ENCODE peak calls at places on chromosomes 6 and 20, in four cellular contexts. One of them, this sample, is unnamed. For H3K9me3, the result is how much of the 10 kb centered on the place peaks cover.

GRCh38 chr6:113004691-113005270 is 657.7 kb downstream of the RFPL4B start:
- DNase-seq in pancreas: no peak
- DNase-seq in transverse colon: no peak
- DNase-seq in PC-3: no peak
- DNase-seq in this sample: no peak

GRCh38 chr20:51220293-51220706 is 197.4 kb upstream of the KCNG1 start:
- DNase-seq in transverse colon: peak
- DNase-seq in PC-3: peak
- DNase-seq in pancreas: peak
- DNase-seq in this sample: peak

GRCh38 chr20:3592931-3593330 is 70.3 kb downstream of the GFRA4 start:
- DNase-seq in transverse colon: no peak
- DNase-seq in pancreas: no peak
- DNase-seq in PC-3: no peak
- DNase-seq in this sample: no peak

GRCh38 chr6:84457276-84457675 is 229.8 kb upstream of the CEP162 start:
- DNase-seq in pancreas: no peak
- DNase-seq in transverse colon: no peak
- DNase-seq in PC-3: peak
- DNase-seq in this sample: no peak

GRCh38 chr20:36792422-36792821 is 18.9 kb upstream of the DSN1 start:
- DNase-seq in pancreas: no peak
- DNase-seq in transverse colon: no peak
- DNase-seq in PC-3: peak
- DNase-seq in this sample: no peak

GRCh38 chr6:13573669-13574110 is 711 bp upstream of the SIRT5 start:
- DNase-seq in PC-3: peak
- DNase-seq in transverse colon: peak
- DNase-seq in pancreas: peak
- DNase-seq in this sample: no peak

GRCh38 chr6:131950767-131951575 is at the start of gene CCN2:
- DNase-seq in PC-3: peak
- DNase-seq in pancreas: peak
- DNase-seq in transverse colon: peak
- DNase-seq in this sample: no peak

GRCh38 chr6:107110200-107110599 is 5.1 kb downstream of the BEND3 start:
- DNase-seq in pancreas: no peak
- DNase-seq in PC-3: no peak
- DNase-seq in transverse colon: no peak
- DNase-seq in this sample: no peak

GRCh38 chr6:125829433-125829832 is 38.7 kb downstream of the NCOA7 start:
- DNase-seq in PC-3: no peak
- DNase-seq in transverse colon: no peak
- DNase-seq in pancreas: no peak
- DNase-seq in this sample: no peak

GRCh38 chr6:7074870-7075269 is 32.9 kb upstream of the RREB1 start:
- DNase-seq in PC-3: no peak
- DNase-seq in transverse colon: no peak
- DNase-seq in pancreas: no peak
- DNase-seq in this sample: no peak

GRCh38 chr6:165847407-165848098 is 184.5 kb upstream of the PDE10A start:
- DNase-seq in transverse colon: peak
- DNase-seq in PC-3: no peak
- DNase-seq in pancreas: no peak
- DNase-seq in this sample: no peak

GRCh38 chr20:35246723-35247122 is 20.2 kb downstream of the MMP24 start:
- DNase-seq in pancreas: no peak
- DNase-seq in PC-3: no peak
- DNase-seq in transverse colon: no peak
- DNase-seq in this sample: no peak

GRCh38 chr20:39249798-39250197 is 287.7 kb downstream of the DHX35 start:
- DNase-seq in PC-3: no peak
- DNase-seq in pancreas: no peak
- DNase-seq in transverse colon: no peak
- DNase-seq in this sample: no peak

GRCh38 chr20:43821795-43822194 is 92.9 kb upstream of the TOX2 start:
- DNase-seq in transverse colon: no peak
- DNase-seq in pancreas: no peak
- DNase-seq in PC-3: no peak
- DNase-seq in this sample: no peak

GRCh38 chr6:45658958-45659357 is 281.2 kb upstream of the SUPT3H start:
- DNase-seq in pancreas: no peak
- DNase-seq in PC-3: no peak
- DNase-seq in transverse colon: no peak
- DNase-seq in this sample: no peak

GRCh38 chr6:53984163-53984562 is 127.1 kb upstream of the MLIP start:
- DNase-seq in pancreas: no peak
- DNase-seq in PC-3: peak
- DNase-seq in transverse colon: no peak
- DNase-seq in this sample: no peak

GRCh38 chr6:36298037-36298436 is 28.2 kb downstream of the PNPLA1 start:
- DNase-seq in pancreas: no peak
- DNase-seq in transverse colon: no peak
- DNase-seq in PC-3: no peak
- DNase-seq in this sample: no peak

GRCh38 chr6:150355932-150356331 is 12.9 kb upstream of the IYD start:
- DNase-seq in pancreas: no peak
- DNase-seq in transverse colon: no peak
- DNase-seq in PC-3: no peak
- DNase-seq in this sample: no peak

GRCh38 chr6:67541591-67541990 is 1093.5 kb upstream of the ADGRB3 start:
- DNase-seq in PC-3: peak
- DNase-seq in transverse colon: no peak
- DNase-seq in pancreas: no peak
- DNase-seq in this sample: no peak

GRCh38 chr6:67544851-67545452 is 1090.1 kb upstream of the ADGRB3 start:
- DNase-seq in pancreas: no peak
- DNase-seq in transverse colon: no peak
- DNase-seq in PC-3: no peak
- DNase-seq in this sample: no peak
- H3K9me3 ChIP-seq in pancreas: under half
- H3K9me3 ChIP-seq in transverse colon: under half
- H3K9me3 ChIP-seq in PC-3: under half
- H3K9me3 ChIP-seq in this sample: under half

GRCh38 chr6:108168501-108168979 is 2.7 kb downstream of the NR2E1 start:
- DNase-seq in pancreas: peak
- DNase-seq in transverse colon: peak
- DNase-seq in PC-3: no peak
- DNase-seq in this sample: no peak

GRCh38 chr6:108165714-108166663 is at the start of gene NR2E1:
- DNase-seq in pancreas: no peak
- DNase-seq in PC-3: no peak
- DNase-seq in transverse colon: no peak
- DNase-seq in this sample: no peak

GRCh38 chr6:108168026-108168463 is 2.2 kb downstream of the NR2E1 start:
- DNase-seq in transverse colon: no peak
- DNase-seq in pancreas: no peak
- DNase-seq in PC-3: no peak
- DNase-seq in this sample: no peak

GRCh38 chr6:108167449-108167903 is 1.7 kb downstream of the NR2E1 start:
- DNase-seq in pancreas: no peak
- DNase-seq in PC-3: no peak
- DNase-seq in transverse colon: no peak
- DNase-seq in this sample: no peak

GRCh38 chr6:108166664-108167448 is 1.0 kb downstream of the NR2E1 start:
- DNase-seq in transverse colon: no peak
- DNase-seq in PC-3: no peak
- DNase-seq in pancreas: no peak
- DNase-seq in this sample: no peak
- H3K9me3 ChIP-seq in transverse colon: under half
- H3K9me3 ChIP-seq in PC-3: under half
- H3K9me3 ChIP-seq in pancreas: under half
- H3K9me3 ChIP-seq in this sample: under half

DNA sequence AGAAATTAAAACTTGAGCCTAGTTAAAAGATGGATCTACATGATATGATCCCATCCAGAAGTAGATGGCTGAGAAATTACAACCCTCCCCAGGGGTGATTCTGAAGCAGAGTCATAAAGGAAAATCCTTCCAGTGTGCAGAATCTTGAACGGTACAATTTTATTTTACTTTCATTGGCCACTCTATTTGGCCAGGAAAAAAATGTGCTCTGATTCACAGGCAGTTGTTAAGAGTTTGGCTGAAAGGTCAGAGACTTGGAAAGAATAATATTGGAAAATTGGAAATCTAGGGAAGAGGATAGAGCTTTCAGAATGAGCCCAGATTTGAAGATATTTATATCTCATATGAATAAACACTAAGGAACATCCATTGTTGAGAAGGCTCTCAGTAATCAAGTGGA is 1299.3 kb upstream of the GJE1 start:
- DNase-seq in transverse colon: no peak
- DNase-seq in pancreas: no peak
- DNase-seq in PC-3: no peak
- DNase-seq in this sample: no peak
- H3K9me3 ChIP-seq in transverse colon: under half
- H3K9me3 ChIP-seq in pancreas: under half
- H3K9me3 ChIP-seq in PC-3: under half
- H3K9me3 ChIP-seq in this sample: under half

GRCh38 chr6:302760-303159 is 10.5 kb downstream of the DUSP22 start:
- DNase-seq in pancreas: no peak
- DNase-seq in transverse colon: no peak
- DNase-seq in PC-3: no peak
- DNase-seq in this sample: no peak
- H3K9me3 ChIP-seq in pancreas: under half
- H3K9me3 ChIP-seq in transverse colon: under half
- H3K9me3 ChIP-seq in PC-3: under half
- H3K9me3 ChIP-seq in this sample: under half

This sample was measured in CD4-positive, alpha-beta T cell.